ENCODE peak calls at places on chromosomes 11 and 22, in nine cellular contexts. T is lower leg skin, Q is heart right ventricle, K is HepG2, S is psoas muscle, W is cardiac muscle cell, P is HFF-Myc, A is PC-3, B is H1. X is an unnamed sample.

GRCh38 chr11:17475666-17476316 is 854 bp downstream of the ABCC8 start:
- DNase-seq in T (no peak), P (no peak), A (no peak), B (no peak), W (no peak), K (no peak), S (no peak), Q (no peak), X (no peak)

GRCh38 chr22:36741968-36742367 is 34.0 kb downstream of the IFT27 start:
- DNase-seq in K (no peak), T (no peak), W (no peak), S (no peak), B (no peak), A (no peak), Q (no peak), P (no peak), X (no peak)

GRCh38 chr11:46677169-46677568 is 23.2 kb downstream of the ARHGAP1 start:
- DNase-seq in Q (no peak), K (no peak), P (no peak), W (no peak), S (no peak), T (no peak), A (no peak), B (no peak), X (no peak)

GRCh38 chr11:23856654-23857053 is 640.2 kb upstream of the LUZP2 start:
- DNase-seq in B (no peak), S (no peak), W (peak; percentile 89), P (no peak), K (no peak), T (no peak), A (peak; percentile 8), Q (no peak), X (peak; percentile 14)

GRCh38 chr11:70557742-70558485 is 159.6 kb downstream of the CTTN start:
- DNase-seq in T (no peak), K (no peak), S (peak; percentile 9), Q (no peak), P (no peak), A (peak; percentile 77), B (no peak), W (no peak), X (no peak)

GRCh38 chr11:44564653-44565007 is 833 bp upstream of the CD82 start:
- DNase-seq in Q (peak; percentile 82), T (peak; percentile 87), B (no peak), A (peak; percentile 60), K (no peak), P (no peak), S (peak; percentile 87), W (peak; percentile 90), X (no peak)

GRCh38 chr11:9016916-9017642 is 13.3 kb upstream of the NRIP3 start:
- DNase-seq in T (no peak), B (no peak), S (no peak), Q (no peak), P (no peak), K (no peak), A (no peak), W (no peak), X (no peak)

GRCh38 chr11:57479925-57480324 is 19.6 kb downstream of the RTN4RL2 start:
- DNase-seq in Q (no peak), T (no peak), S (no peak), A (no peak), B (no peak), P (no peak), W (no peak), K (no peak), X (no peak)

GRCh38 chr11:8290122-8290810 is 26.6 kb upstream of the LMO1 start:
- DNase-seq in T (peak; percentile 11), W (no peak), Q (no peak), S (no peak), A (no peak), P (no peak), K (no peak), B (no peak), X (no peak)

GRCh38 chr22:29380032-29380781 is 8.2 kb downstream of the AP1B1 start:
- DNase-seq in Q (no peak), K (no peak), W (no peak), T (no peak), P (no peak), A (peak; percentile 88), S (no peak), B (no peak), X (no peak)

GRCh38 chr22:12601870-12602779 is 2925.9 kb upstream of the OR11H1 start:
- DNase-seq in S (no peak), P (no peak), A (no peak), Q (peak; percentile 17), W (no peak), K (peak; percentile 61), B (no peak), T (no peak), X (peak; percentile 46)

DNA sequence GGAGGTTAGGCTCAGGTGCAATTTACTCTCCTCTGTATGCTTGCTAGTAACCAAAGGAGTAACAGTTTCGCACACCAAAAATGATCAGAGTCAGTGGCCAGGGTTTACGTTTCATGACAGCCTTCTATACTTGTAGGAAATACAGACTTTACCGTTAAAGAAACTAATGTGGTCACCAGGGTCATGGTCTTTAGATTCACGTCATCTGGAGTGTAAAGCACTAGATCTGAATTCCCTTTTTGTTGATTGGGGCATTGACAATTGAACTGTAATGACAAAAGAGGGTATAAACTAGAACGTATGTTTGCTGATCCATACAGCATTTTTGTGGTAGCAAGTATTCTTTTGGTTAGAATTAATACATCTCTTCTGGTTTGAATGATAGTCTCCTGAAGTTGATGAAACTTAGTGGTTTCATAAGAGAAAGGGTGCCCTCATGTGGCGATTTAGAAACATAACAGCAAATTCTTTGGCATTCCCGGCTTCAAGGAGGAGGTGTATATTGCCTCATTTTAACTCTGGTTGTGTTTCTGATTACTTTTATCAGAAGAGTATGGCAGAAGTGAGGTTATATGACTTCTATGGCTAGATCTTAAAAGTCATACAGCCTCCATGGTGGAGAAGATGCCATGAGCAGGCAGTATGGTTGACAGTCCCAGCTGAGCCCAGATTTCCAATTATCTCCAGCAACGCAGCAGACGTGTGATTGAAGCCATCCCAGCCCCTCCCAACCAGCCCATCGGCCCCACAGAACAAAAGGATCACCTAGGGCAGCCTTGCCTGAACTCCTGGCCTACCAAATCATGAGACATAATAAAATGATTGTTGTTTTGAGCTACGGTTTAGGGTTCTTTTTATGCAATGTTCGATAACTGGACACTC is 35.1 kb downstream of the MMP7 start:
- DNase-seq in K (peak; percentile 86), W (peak; percentile 93), P (peak; percentile 65), T (peak; percentile 50), Q (no peak), A (peak; percentile 95), S (no peak), B (peak; percentile 63), X (peak; percentile 70)
- H3K4me3 ChIP-seq in K (peak overlapping the region; percentile 38), W (no peak overlapping the region), P (no peak overlapping the region), T (no peak overlapping the region), Q (no peak overlapping the region), A (no peak overlapping the region), S (no peak overlapping the region), B (no peak overlapping the region), X (no peak overlapping the region)

DNA sequence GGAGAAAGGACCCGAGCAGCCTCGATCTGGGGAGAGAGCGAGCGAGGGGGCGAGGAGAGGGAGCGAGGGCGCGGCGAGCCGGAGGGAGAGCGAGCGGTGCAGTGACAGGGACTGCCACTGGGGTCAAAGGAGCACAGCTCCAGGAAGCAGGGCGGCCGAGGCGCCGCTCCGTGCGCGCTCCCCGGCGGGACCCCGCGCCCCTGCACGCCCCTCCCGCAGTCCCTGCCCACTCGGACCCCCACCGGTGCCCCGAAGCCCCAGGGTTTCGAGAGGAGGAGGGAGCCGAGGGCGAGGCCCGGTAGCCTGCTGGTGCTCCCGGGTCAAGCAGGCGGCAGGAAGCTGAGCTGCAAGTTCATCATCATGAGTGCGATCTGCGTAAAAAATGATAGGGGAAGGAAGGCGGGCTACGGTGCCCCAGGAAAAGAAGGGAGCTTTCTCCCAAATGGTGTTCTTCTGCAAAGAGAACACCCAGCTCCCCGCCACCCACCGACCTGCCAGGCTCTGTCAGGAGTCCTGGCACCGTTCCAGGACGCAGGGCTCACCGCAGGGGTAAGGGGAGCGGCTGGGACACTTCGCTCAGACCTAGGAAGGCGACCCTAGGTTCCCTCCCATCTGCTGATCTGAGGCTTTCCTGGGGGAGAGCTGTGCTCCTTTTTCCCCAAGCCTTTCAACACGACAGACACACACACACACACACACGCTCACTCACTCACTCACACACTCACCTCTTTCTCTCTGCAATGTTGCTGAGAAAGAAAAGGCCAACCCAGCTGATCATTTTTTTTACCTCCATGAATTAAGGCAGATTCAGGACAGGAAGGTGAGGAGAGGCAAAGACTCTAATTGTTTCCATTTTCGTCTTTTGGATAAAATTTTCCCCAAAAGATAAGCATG is at the start of gene MPPED2:
- DNase-seq in K (no peak), B (peak; percentile 88), A (no peak), S (peak; percentile 47), Q (peak; percentile 61), T (no peak), W (no peak), P (no peak), X (no peak)
- TF ChIP-seq CTCF in K (no peak), B (peak; percentile 49), A (no peak), S (peak; percentile 52), Q (peak; percentile 16), T (no peak), W (no peak), P (no peak), X (peak; percentile 24)

GRCh38 chr11:62108971-62109391 is 14.8 kb upstream of the INCENP start:
- DNase-seq in B (no peak), Q (no peak), A (peak; percentile 64), W (peak; percentile 50), S (no peak), T (no peak), K (no peak), P (no peak), X (no peak)
- H3K4me3 ChIP-seq in B (no peak overlapping the region), Q (no peak overlapping the region), A (no peak overlapping the region), W (no peak overlapping the region), S (no peak overlapping the region), T (no peak overlapping the region), K (no peak overlapping the region), P (no peak overlapping the region), X (no peak overlapping the region)

GRCh38 chr22:47835726-47836125 is 1073.3 kb downstream of the TBC1D22A start:
- DNase-seq in S (no peak), A (peak; percentile 95), K (peak; percentile 15), P (peak; percentile 31), W (peak; percentile 4), Q (no peak), B (no peak), T (no peak), X (no peak)

GRCh38 chr22:47839586-47840245 is 1077.3 kb downstream of the TBC1D22A start:
- DNase-seq in B (no peak), K (no peak), P (no peak), A (no peak), W (no peak), S (no peak), Q (no peak), T (no peak), X (no peak)

GRCh38 chr22:47836957-47837356 is 1074.5 kb downstream of the TBC1D22A start:
- DNase-seq in W (peak; percentile 0), T (no peak), B (no peak), A (peak; percentile 80), K (no peak), P (no peak), S (no peak), Q (no peak), X (peak; percentile 8)

GRCh38 chr22:47841166-47841565 is 1078.7 kb downstream of the TBC1D22A start:
- DNase-seq in S (no peak), W (no peak), T (no peak), B (no peak), P (no peak), Q (no peak), K (no peak), A (no peak), X (no peak)

DNA sequence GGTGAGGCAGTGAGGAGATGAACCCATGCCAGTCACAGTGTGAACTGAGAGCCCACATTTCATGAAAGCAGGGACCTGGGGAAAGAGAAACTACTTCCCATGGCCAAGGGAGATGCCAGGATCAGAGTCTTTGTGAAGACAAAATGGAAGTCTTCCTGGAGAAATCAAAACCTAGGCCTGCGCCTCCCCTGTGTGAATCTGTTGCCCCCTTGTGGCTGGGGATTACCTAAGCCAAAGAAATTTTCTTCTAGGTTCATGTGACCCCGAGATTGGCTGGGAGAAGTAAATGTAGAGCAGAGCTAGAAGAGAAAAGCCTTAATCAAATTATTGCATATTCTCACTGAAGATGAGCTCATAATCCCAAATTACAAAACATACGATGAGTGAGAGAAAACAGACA is 1075.3 kb downstream of the TBC1D22A start:
- DNase-seq in A (peak; percentile 54), K (peak; percentile 30), W (peak; percentile 12), Q (no peak), T (no peak), P (no peak), B (peak; percentile 57), S (no peak), X (peak; percentile 8)
- TF ChIP-seq CTCF in A (peak; percentile 67), K (peak; percentile 50), W (peak; percentile 17), Q (no peak), T (no peak), P (no peak), B (peak; percentile 76), S (no peak), X (peak; percentile 59)